ENCODE peak calls at places on chromosome 11, in six cellular contexts. One of them, this sample, is unnamed.

GRCh38 chr11:65944767-65945166 is 513 bp upstream of the TSGA10IP start:
- DNase-seq in transverse colon: no peak
- DNase-seq in fibroblast of lung: no peak
- DNase-seq in brain microvascular endothelial cell: no peak
- DNase-seq in psoas muscle: no peak
- DNase-seq in coronary artery: no peak
- DNase-seq in this sample: no peak

GRCh38 chr11:68150029-68150428 is 28.8 kb upstream of the CHKA start:
- DNase-seq in transverse colon: no peak
- DNase-seq in fibroblast of lung: peak
- DNase-seq in brain microvascular endothelial cell: peak
- DNase-seq in psoas muscle: no peak
- DNase-seq in coronary artery: no peak
- DNase-seq in this sample: no peak

GRCh38 chr11:87971354-87971753 is 203.9 kb downstream of the RAB38 start:
- DNase-seq in transverse colon: no peak
- DNase-seq in fibroblast of lung: no peak
- DNase-seq in brain microvascular endothelial cell: no peak
- DNase-seq in psoas muscle: no peak
- DNase-seq in coronary artery: no peak
- DNase-seq in this sample: no peak

GRCh38 chr11:119671048-119671447 is 58.0 kb downstream of the NECTIN1 start:
- DNase-seq in transverse colon: peak
- DNase-seq in fibroblast of lung: peak
- DNase-seq in brain microvascular endothelial cell: peak
- DNase-seq in psoas muscle: peak
- DNase-seq in coronary artery: no peak
- DNase-seq in this sample: peak

GRCh38 chr11:130068986-130069683 is 559 bp upstream of the APLP2 start:
- DNase-seq in transverse colon: peak
- DNase-seq in fibroblast of lung: peak
- DNase-seq in brain microvascular endothelial cell: peak
- DNase-seq in psoas muscle: peak
- DNase-seq in coronary artery: peak
- DNase-seq in this sample: peak

GRCh38 chr11:125382211-125382807 is 113.8 kb downstream of the FEZ1 start:
- DNase-seq in transverse colon: no peak
- DNase-seq in fibroblast of lung: no peak
- DNase-seq in brain microvascular endothelial cell: no peak
- DNase-seq in psoas muscle: no peak
- DNase-seq in coronary artery: no peak
- DNase-seq in this sample: no peak

GRCh38 chr11:27532652-27533325 is 26.2 kb upstream of the LIN7C start:
- DNase-seq in transverse colon: no peak
- DNase-seq in fibroblast of lung: peak
- DNase-seq in brain microvascular endothelial cell: no peak
- DNase-seq in psoas muscle: no peak
- DNase-seq in coronary artery: no peak
- DNase-seq in this sample: no peak

GRCh38 chr11:132472411-132473205 is 1059.7 kb downstream of the OPCML start:
- DNase-seq in transverse colon: no peak
- DNase-seq in fibroblast of lung: peak
- DNase-seq in brain microvascular endothelial cell: peak
- DNase-seq in psoas muscle: no peak
- DNase-seq in coronary artery: no peak
- DNase-seq in this sample: peak

GRCh38 chr11:45538939-45539338 is 126.5 kb downstream of the CHST1 start:
- DNase-seq in transverse colon: no peak
- DNase-seq in fibroblast of lung: no peak
- DNase-seq in brain microvascular endothelial cell: no peak
- DNase-seq in psoas muscle: no peak
- DNase-seq in coronary artery: no peak
- DNase-seq in this sample: peak

GRCh38 chr11:126345759-126346585 is 9.5 kb upstream of the ST3GAL4 start:
- DNase-seq in transverse colon: no peak
- DNase-seq in fibroblast of lung: peak
- DNase-seq in brain microvascular endothelial cell: peak
- DNase-seq in psoas muscle: peak
- DNase-seq in coronary artery: no peak
- DNase-seq in this sample: no peak

GRCh38 chr11:29019960-29020683 is 911.9 kb downstream of the METTL15 start:
- DNase-seq in transverse colon: no peak
- DNase-seq in fibroblast of lung: peak
- DNase-seq in brain microvascular endothelial cell: peak
- DNase-seq in psoas muscle: no peak
- DNase-seq in coronary artery: no peak
- DNase-seq in this sample: no peak

GRCh38 chr11:5992604-5993251 is 5.9 kb upstream of the OR52L1 start:
- DNase-seq in transverse colon: no peak
- DNase-seq in fibroblast of lung: peak
- DNase-seq in brain microvascular endothelial cell: peak
- DNase-seq in psoas muscle: no peak
- DNase-seq in coronary artery: no peak
- DNase-seq in this sample: no peak

GRCh38 chr11:58992489-58992888 is 53.2 kb downstream of the GLYATL1 start:
- DNase-seq in transverse colon: no peak
- DNase-seq in fibroblast of lung: no peak
- DNase-seq in brain microvascular endothelial cell: no peak
- DNase-seq in psoas muscle: no peak
- DNase-seq in coronary artery: no peak
- DNase-seq in this sample: no peak

GRCh38 chr11:64400096-64400495 is 41.1 kb downstream of the RPS6KA4 start:
- DNase-seq in transverse colon: no peak
- DNase-seq in fibroblast of lung: peak
- DNase-seq in brain microvascular endothelial cell: peak
- DNase-seq in psoas muscle: peak
- DNase-seq in coronary artery: no peak
- DNase-seq in this sample: no peak

GRCh38 chr11:68870470-68870869 is 28.8 kb upstream of the CPT1A start:
- DNase-seq in transverse colon: no peak
- DNase-seq in fibroblast of lung: peak
- DNase-seq in brain microvascular endothelial cell: no peak
- DNase-seq in psoas muscle: no peak
- DNase-seq in coronary artery: no peak
- DNase-seq in this sample: no peak

GRCh38 chr11:11532574-11532973 is 89.2 kb downstream of the GALNT18 start:
- DNase-seq in transverse colon: no peak
- DNase-seq in fibroblast of lung: no peak
- DNase-seq in brain microvascular endothelial cell: peak
- DNase-seq in psoas muscle: no peak
- DNase-seq in coronary artery: no peak
- DNase-seq in this sample: no peak

GRCh38 chr11:131923309-131923708 is 552.9 kb downstream of the NTM start:
- DNase-seq in transverse colon: no peak
- DNase-seq in fibroblast of lung: no peak
- DNase-seq in brain microvascular endothelial cell: peak
- DNase-seq in psoas muscle: no peak
- DNase-seq in coronary artery: no peak
- DNase-seq in this sample: no peak

GRCh38 chr11:113505541-113506375 is 30.6 kb upstream of the DRD2 start:
- DNase-seq in transverse colon: no peak
- DNase-seq in fibroblast of lung: no peak
- DNase-seq in brain microvascular endothelial cell: peak
- DNase-seq in psoas muscle: no peak
- DNase-seq in coronary artery: peak
- DNase-seq in this sample: peak

DNA sequence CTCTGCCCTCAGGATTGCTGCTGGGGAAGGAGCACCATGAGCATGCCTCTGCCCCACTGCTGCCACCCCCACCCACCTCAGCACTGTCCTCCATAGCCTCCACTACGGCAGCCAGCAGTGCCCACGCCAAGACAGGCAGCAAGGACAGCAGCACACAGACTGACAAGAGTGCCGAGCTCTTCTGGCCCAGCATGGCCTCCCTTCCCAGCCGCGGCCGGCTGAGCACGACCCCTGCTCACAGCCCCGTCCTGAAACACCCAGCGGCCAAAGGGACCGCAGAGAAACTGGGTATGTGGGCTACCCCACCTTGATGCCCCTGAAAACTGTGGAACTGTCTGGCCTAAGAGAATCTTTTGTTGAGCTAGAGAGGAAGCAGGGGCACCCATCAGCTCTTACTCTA is 101.0 kb downstream of the AMOTL1 start:
- DNase-seq in transverse colon: no peak
- DNase-seq in fibroblast of lung: no peak
- DNase-seq in brain microvascular endothelial cell: no peak
- DNase-seq in psoas muscle: no peak
- DNase-seq in coronary artery: no peak
- DNase-seq in this sample: no peak
- TF ChIP-seq CTCF in transverse colon: no peak
- TF ChIP-seq CTCF in fibroblast of lung: no peak
- TF ChIP-seq CTCF in brain microvascular endothelial cell: no peak
- TF ChIP-seq CTCF in psoas muscle: no peak
- TF ChIP-seq CTCF in coronary artery: no peak
- TF ChIP-seq CTCF in this sample: no peak

DNA sequence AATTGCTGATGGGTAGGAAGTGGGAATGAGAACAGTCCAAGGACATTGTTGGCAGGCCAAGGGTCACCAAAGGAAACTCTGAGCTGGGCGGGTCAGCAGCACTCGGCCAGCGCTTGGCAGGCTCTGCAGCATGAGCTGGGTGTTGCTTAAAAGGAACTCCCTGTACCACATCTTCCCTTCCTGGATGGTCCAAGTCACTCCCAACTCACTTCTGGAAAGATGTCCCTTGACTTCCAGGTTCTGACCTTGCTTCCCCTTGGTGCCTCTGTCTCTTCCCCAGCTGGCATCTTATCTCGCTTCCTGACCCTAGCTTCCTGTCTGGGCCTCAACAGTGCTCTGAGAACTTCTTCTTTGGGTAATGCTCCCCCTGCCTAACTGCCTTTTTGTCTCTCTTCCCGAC is 24.8 kb upstream of the SWAP70 start:
- DNase-seq in transverse colon: peak
- DNase-seq in fibroblast of lung: no peak
- DNase-seq in brain microvascular endothelial cell: no peak
- DNase-seq in psoas muscle: peak
- DNase-seq in coronary artery: peak
- DNase-seq in this sample: no peak
- H3K27ac ChIP-seq in transverse colon: peak
- H3K27ac ChIP-seq in fibroblast of lung: no peak
- H3K27ac ChIP-seq in brain microvascular endothelial cell: no peak
- H3K27ac ChIP-seq in psoas muscle: no peak
- H3K27ac ChIP-seq in coronary artery: peak
- H3K27ac ChIP-seq in this sample: no peak

DNA sequence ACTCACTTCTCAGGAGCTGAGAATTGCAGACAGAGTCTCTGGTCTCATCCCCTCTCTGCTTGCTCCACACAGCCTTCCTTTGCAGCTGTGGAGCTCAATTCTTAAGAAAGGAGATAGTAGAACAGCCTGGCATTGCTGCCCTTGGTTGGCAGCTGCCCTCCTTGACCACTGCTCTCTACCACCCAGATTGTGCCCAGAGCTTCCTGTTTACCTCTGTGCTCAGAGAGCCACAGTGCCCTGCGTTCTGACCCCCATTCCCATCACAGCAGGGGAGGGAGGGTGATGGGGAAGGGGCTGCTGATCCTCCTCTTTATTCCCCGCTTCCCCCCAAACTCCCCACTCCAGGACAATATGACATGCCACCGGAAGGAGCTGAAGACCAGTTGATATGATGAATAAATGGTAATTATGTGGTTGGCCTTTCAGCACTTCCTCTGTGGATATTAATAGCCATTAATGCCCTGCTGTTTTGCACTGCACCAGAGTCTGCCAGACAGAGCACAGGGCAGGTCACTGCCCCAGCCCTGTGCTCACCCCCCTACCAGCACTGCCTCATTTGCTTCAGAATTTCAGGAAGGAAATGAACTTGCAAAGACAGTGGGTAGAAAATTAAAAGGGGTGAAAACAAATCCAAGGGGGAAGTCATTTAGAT is 426.8 kb upstream of the CADM1 start:
- DNase-seq in transverse colon: peak
- DNase-seq in fibroblast of lung: no peak
- DNase-seq in brain microvascular endothelial cell: no peak
- DNase-seq in psoas muscle: no peak
- DNase-seq in coronary artery: no peak
- DNase-seq in this sample: no peak
- H3K4me3 ChIP-seq in transverse colon: no peak
- H3K4me3 ChIP-seq in fibroblast of lung: no peak
- H3K4me3 ChIP-seq in brain microvascular endothelial cell: no peak
- H3K4me3 ChIP-seq in psoas muscle: no peak
- H3K4me3 ChIP-seq in coronary artery: no peak
- H3K4me3 ChIP-seq in this sample: no peak

GRCh38 chr11:8714622-8715225 is 32.1 kb downstream of the RPL27A start:
- DNase-seq in transverse colon: no peak
- DNase-seq in fibroblast of lung: no peak
- DNase-seq in brain microvascular endothelial cell: no peak
- DNase-seq in psoas muscle: no peak
- DNase-seq in coronary artery: no peak
- DNase-seq in this sample: no peak

GRCh38 chr11:8712506-8712905 is 29.9 kb downstream of the RPL27A start:
- DNase-seq in transverse colon: no peak
- DNase-seq in fibroblast of lung: no peak
- DNase-seq in brain microvascular endothelial cell: no peak
- DNase-seq in psoas muscle: no peak
- DNase-seq in coronary artery: no peak
- DNase-seq in this sample: no peak

GRCh38 chr11:8711895-8712442 is 29.4 kb downstream of the RPL27A start:
- DNase-seq in transverse colon: no peak
- DNase-seq in fibroblast of lung: no peak
- DNase-seq in brain microvascular endothelial cell: no peak
- DNase-seq in psoas muscle: no peak
- DNase-seq in coronary artery: no peak
- DNase-seq in this sample: no peak

GRCh38 chr11:8715501-8715900 is 32.9 kb downstream of the RPL27A start:
- DNase-seq in transverse colon: no peak
- DNase-seq in fibroblast of lung: no peak
- DNase-seq in brain microvascular endothelial cell: no peak
- DNase-seq in psoas muscle: peak
- DNase-seq in coronary artery: no peak
- DNase-seq in this sample: no peak

DNA sequence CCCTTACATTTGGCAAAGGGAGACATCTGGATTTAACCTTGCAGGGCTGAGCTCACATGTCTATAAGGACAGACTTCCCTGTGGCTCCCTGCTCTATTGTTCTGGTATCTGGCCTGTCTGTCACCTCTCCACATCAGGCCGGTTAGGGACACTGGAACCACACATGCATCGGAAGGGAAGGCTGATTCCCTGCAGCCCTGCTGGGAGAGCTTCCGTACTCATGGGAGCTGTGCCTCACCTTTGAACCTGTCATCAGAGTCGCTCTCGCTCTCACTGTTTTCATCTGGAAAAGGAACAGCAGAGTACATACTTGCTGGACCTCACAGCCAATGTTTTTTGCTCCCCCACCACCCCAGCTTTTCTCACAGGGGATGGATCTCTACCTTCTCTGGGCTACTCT is 31.2 kb downstream of the RPL27A start:
- DNase-seq in transverse colon: no peak
- DNase-seq in fibroblast of lung: no peak
- DNase-seq in brain microvascular endothelial cell: no peak
- DNase-seq in psoas muscle: no peak
- DNase-seq in coronary artery: no peak
- DNase-seq in this sample: no peak
- TF ChIP-seq CTCF in transverse colon: no peak
- TF ChIP-seq CTCF in fibroblast of lung: no peak
- TF ChIP-seq CTCF in brain microvascular endothelial cell: no peak
- TF ChIP-seq CTCF in psoas muscle: no peak
- TF ChIP-seq CTCF in coronary artery: no peak
- TF ChIP-seq CTCF in this sample: no peak